ENCODE peak calls at places on chromosomes 12 and 14, in four cellular contexts. I is tibial nerve, J is esophagus squamous epithelium, B is IMR-90. L is an unnamed sample.

GRCh38 chr12:80412343-80412953 is 31.6 kb upstream of the PTPRQ start:
- DNase-seq in J (no peak), I (no peak), B (peak; percentile 69), L (no peak)

GRCh38 chr12:70032076-70032475 is 207.0 kb downstream of the MYRFL start:
- DNase-seq in J (no peak), I (no peak), B (no peak), L (no peak)

GRCh38 chr14:52349731-52350130 is 35.6 kb downstream of the PTGER2 start:
- DNase-seq in J (no peak), I (no peak), B (no peak), L (no peak)

GRCh38 chr12:56775638-56776037 is 12.5 kb downstream of the HSD17B6 start:
- DNase-seq in I (no peak), B (no peak), J (no peak), L (no peak)

GRCh38 chr12:128267651-128268347 is 829 bp downstream of the TMEM132C start:
- DNase-seq in I (no peak), B (no peak), J (no peak), L (peak; percentile 55)

GRCh38 chr14:49962616-49963015 is 69.7 kb downstream of the ARF6 start:
- DNase-seq in J (no peak), I (no peak), B (no peak), L (no peak)

GRCh38 chr14:95832012-95832411 is 44.6 kb upstream of the TUNAR start:
- DNase-seq in I (no peak), J (no peak), B (no peak), L (no peak)

GRCh38 chr12:78698747-78699146 is 165.8 kb upstream of the SYT1 start:
- DNase-seq in J (no peak), I (no peak), B (peak; percentile 39), L (no peak)

GRCh38 chr14:63308723-63309317 is 9.9 kb downstream of the GPHB5 start:
- DNase-seq in B (peak; percentile 29), I (no peak), J (no peak), L (no peak)

GRCh38 chr14:100409016-100409385 is 85.9 kb downstream of the SLC25A47 start:
- DNase-seq in B (no peak), J (no peak), I (no peak), L (no peak)

DNA sequence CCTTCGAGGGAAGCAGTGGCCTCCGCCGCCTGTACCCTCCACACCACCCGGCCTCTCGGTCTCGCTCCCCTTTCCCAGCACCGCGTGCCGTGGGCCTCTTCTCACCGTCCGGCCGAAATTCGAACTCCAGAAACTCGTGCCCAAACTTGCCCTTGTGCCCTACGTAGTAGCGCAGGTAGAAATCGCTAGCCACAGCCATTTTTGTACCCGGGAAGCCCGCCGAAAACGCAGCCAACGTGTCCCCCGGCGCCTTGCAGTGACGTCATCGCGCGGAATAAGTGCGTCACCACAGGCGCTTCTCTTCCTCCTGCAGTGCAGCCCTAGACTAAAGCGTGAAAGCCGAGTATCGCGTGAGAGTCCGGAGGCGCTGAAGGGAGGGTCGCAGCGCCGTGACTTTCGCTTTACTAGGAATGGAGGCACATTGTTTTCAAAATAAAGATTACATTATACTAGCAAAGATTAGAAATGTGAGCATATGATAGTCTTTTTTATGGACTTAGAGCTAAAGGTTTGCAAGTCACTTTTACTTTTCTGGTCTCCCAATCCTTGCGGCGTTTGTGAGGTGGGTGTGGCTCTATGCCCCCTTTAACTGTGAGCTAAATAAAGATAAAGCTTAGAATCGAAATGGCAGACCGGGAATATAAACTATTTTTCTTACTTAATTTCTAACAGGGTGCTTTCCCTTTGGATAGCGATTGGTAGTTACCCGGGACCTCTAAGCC is at the start of gene MAGOHB:
- DNase-seq in J (peak; percentile 71), I (peak; percentile 93), B (peak; percentile 96), L (peak; percentile 98)
- TF ChIP-seq POLR2A in J (peak; percentile 67), I (peak; percentile 64), B (peak; percentile 69), L (peak; percentile 71)

GRCh38 chr14:20458031-20458789 is 3.0 kb downstream of the PIP4P1 start:
- DNase-seq in I (no peak), B (no peak), J (no peak), L (no peak)

GRCh38 chr14:20456971-20457370 is 1.9 kb downstream of the APEX1 start:
- DNase-seq in I (no peak), B (no peak), J (no peak), L (no peak)

GRCh38 chr14:20455355-20456300 is 602 bp downstream of the APEX1 start:
- DNase-seq in J (no peak), I (no peak), B (peak; percentile 89), L (no peak)

GRCh38 chr14:20460458-20461229 is 590 bp downstream of the PIP4P1 start:
- DNase-seq in I (no peak), J (no peak), B (no peak), L (peak; percentile 40)

GRCh38 chr14:20461230-20462141 is at the start of gene PIP4P1:
- DNase-seq in B (peak; percentile 100), J (peak; percentile 98), I (peak; percentile 99), L (peak; percentile 97)
- TF ChIP-seq POLR2A in B (peak; percentile 39), J (peak; percentile 96), I (peak; percentile 87), L (peak; percentile 85)

DNA sequence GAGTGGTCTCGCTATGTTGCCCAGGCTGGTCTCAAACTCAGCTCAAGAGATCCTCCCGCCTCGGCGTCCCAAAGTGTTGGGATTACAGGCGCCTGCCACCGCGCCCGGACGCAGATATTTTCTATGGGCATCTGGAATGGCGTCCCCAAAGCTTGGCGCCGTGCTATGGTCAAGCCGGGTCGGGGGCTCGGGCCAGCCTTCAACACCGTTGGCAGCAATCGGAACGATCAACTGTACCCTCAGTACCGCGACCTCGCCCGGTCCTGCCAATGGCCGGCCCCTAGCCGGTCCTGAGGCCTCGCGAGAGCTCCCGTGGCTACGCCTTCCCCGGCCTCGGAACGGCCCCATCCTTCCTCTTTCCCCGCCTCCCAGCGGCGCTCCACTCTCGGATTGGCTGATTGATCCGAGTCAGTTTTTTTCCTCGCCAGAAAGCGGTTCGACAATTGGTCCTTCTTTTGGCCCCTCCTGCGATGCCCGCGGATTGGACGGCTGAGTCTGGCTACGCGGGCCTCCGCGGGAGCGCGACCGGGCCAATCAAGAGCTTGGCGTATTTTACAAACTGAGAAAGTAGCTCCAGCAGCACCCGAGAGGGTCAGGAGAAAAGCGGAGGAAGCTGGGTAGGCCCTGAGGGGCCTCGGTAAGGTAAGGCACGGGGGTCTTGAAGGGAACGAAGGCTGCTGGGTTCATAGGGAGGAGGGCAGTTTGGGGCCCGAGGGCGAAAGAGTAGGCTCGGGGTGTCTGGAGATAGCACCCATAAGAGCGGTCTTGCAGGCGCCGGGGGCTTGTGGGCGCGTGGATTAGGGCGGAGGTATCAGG is at the start of gene TROAP:
- DNase-seq in J (peak; percentile 87), I (peak; percentile 92), B (peak; percentile 97), L (peak; percentile 96)
- TF ChIP-seq POLR2A in J (peak; percentile 54), I (peak; percentile 29), B (no peak), L (no peak)

DNA sequence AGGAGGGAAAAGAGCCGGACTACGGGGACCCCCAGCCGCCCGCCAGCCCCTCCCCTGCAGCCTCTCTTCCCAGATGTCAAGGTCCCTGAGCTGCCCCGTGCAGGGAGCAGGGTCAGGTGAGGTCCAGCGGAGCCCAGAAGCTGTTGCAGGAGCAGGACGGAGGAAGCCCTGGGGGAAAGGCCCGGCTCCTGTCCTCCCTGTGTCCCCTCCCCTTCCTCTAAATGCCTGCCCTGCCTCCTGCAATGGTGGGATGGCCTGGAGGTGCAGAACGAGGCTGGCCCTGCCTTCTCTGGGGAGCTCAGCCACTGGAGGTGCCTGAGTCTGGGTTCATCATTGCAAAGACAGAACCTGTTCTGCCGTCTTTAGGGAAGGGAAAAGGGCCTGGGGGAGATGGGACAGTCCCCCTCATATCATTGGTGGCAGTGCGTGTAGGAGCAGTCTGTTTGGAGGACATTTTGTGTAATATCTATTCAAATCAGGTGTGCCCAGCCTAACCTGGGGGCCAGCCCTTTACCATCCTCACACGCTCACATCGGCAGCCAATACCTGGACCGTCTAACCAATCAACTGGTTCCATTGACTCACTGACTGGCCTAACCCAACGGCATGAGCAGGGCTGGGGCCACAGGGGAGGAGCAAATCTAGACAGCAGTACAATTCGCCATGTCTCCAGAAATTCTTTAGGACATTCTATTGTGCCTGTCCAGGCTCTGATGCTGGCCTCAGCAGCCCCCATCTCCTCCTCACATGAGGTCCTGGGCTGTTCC is 364.1 kb upstream of the SFSWAP start:
- DNase-seq in B (no peak), I (no peak), J (no peak), L (no peak)
- TF ChIP-seq POLR2A in B (no peak), I (no peak), J (no peak), L (no peak)

GRCh38 chr14:23442721-23443356 is 7.4 kb upstream of the MYH7 start:
- DNase-seq in I (no peak), J (no peak), B (no peak), L (no peak)
- TF ChIP-seq POLR2A in I (no peak), J (no peak), B (no peak), L (no peak)

GRCh38 chr14:105582639-105583038 is 56.3 kb downstream of the TMEM121 start:
- DNase-seq in J (no peak), B (peak; percentile 15), I (no peak), L (no peak)
- TF ChIP-seq POLR2A in J (no peak), B (no peak), I (no peak), L (no peak)

GRCh38 chr12:29148958-29149690 is at the start of gene FAR2:
- DNase-seq in J (no peak), B (no peak), I (no peak), L (no peak)
- TF ChIP-seq POLR2A in J (peak; percentile 35), B (no peak), I (no peak), L (no peak)

GRCh38 chr12:131860472-131861260 is 32.5 kb downstream of the MMP17 start:
- DNase-seq in I (peak; percentile 32), J (no peak), B (peak; percentile 57), L (no peak)
- TF ChIP-seq POLR2A in I (no peak), J (no peak), B (no peak), L (no peak)

L was measured in ovary.